ENCODE peak calls at places on chromosome 9, in four cellular contexts. One of them, this sample, is unnamed.

GRCh38 chr9:123091459-123091858 is 58.0 kb downstream of the GPR21 start:
- DNase-seq in fibroblast of lung: no peak
- DNase-seq in transverse colon: no peak
- DNase-seq in IMR-90: no peak
- DNase-seq in this sample: no peak

GRCh38 chr9:84867171-84867570 is 197.6 kb downstream of the NTRK2 start:
- DNase-seq in fibroblast of lung: no peak
- DNase-seq in transverse colon: no peak
- DNase-seq in IMR-90: no peak
- DNase-seq in this sample: no peak

GRCh38 chr9:112175796-112176315 is 759 bp upstream of the SUSD1 start:
- DNase-seq in fibroblast of lung: no peak
- DNase-seq in transverse colon: no peak
- DNase-seq in IMR-90: no peak
- DNase-seq in this sample: no peak

GRCh38 chr9:81592890-81593271 is 96.5 kb downstream of the TLE1 start:
- DNase-seq in fibroblast of lung: no peak
- DNase-seq in transverse colon: peak; percentile 79
- DNase-seq in IMR-90: no peak
- DNase-seq in this sample: no peak

GRCh38 chr9:86184125-86184524 is 75.3 kb downstream of the C9orf153 start:
- DNase-seq in fibroblast of lung: no peak
- DNase-seq in transverse colon: no peak
- DNase-seq in IMR-90: no peak
- DNase-seq in this sample: no peak

GRCh38 chr9:71285191-71285656 is 163.8 kb upstream of the TRPM3 start:
- DNase-seq in fibroblast of lung: peak; percentile 46
- DNase-seq in transverse colon: peak; percentile 11
- DNase-seq in IMR-90: peak; percentile 54
- DNase-seq in this sample: peak; percentile 9

GRCh38 chr9:14661421-14662059 is 31.7 kb downstream of the ZDHHC21 start:
- DNase-seq in fibroblast of lung: peak; percentile 15
- DNase-seq in transverse colon: no peak
- DNase-seq in IMR-90: peak; percentile 43
- DNase-seq in this sample: no peak

GRCh38 chr9:32644698-32645097 is 9.2 kb upstream of the TAF1L start:
- DNase-seq in fibroblast of lung: peak; percentile 100
- DNase-seq in transverse colon: no peak
- DNase-seq in IMR-90: peak; percentile 78
- DNase-seq in this sample: peak; percentile 68

GRCh38 chr9:99031994-99032393 is 72.9 kb upstream of the TGFBR1 start:
- DNase-seq in fibroblast of lung: no peak
- DNase-seq in transverse colon: no peak
- DNase-seq in IMR-90: no peak
- DNase-seq in this sample: no peak

GRCh38 chr9:132946624-132947295 is 2.3 kb upstream of the TSC1 start:
- DNase-seq in fibroblast of lung: peak; percentile 48
- DNase-seq in transverse colon: no peak
- DNase-seq in IMR-90: peak; percentile 56
- DNase-seq in this sample: no peak

GRCh38 chr9:133656211-133657119 is 20.3 kb downstream of the DBH start:
- DNase-seq in fibroblast of lung: no peak
- DNase-seq in transverse colon: no peak
- DNase-seq in IMR-90: no peak
- DNase-seq in this sample: no peak

GRCh38 chr9:86563350-86563749 is 209.1 kb upstream of the TUT7 start:
- DNase-seq in fibroblast of lung: peak; percentile 15
- DNase-seq in transverse colon: no peak
- DNase-seq in IMR-90: peak; percentile 73
- DNase-seq in this sample: no peak

GRCh38 chr9:21747171-21747570 is 55.3 kb upstream of the MTAP start:
- DNase-seq in fibroblast of lung: peak; percentile 64
- DNase-seq in transverse colon: no peak
- DNase-seq in IMR-90: no peak
- DNase-seq in this sample: no peak

GRCh38 chr9:78298046-78298511 is 1.2 kb downstream of the PSAT1 start:
- DNase-seq in fibroblast of lung: no peak
- DNase-seq in transverse colon: no peak
- DNase-seq in IMR-90: no peak
- DNase-seq in this sample: no peak

GRCh38 chr9:136228107-136228875 is 17.3 kb downstream of the QSOX2 start:
- DNase-seq in fibroblast of lung: peak; percentile 87
- DNase-seq in transverse colon: no peak
- DNase-seq in IMR-90: peak; percentile 89
- DNase-seq in this sample: no peak

GRCh38 chr9:97501972-97502221 is 431 bp downstream of the TMOD1 start:
- DNase-seq in fibroblast of lung: no peak
- DNase-seq in transverse colon: no peak
- DNase-seq in IMR-90: no peak
- DNase-seq in this sample: no peak

GRCh38 chr9:121373401-121373769 is 3.3 kb upstream of the STOM start:
- DNase-seq in fibroblast of lung: no peak
- DNase-seq in transverse colon: no peak
- DNase-seq in IMR-90: peak; percentile 40
- DNase-seq in this sample: no peak

GRCh38 chr9:23447166-23447565 is 378.9 kb downstream of the ELAVL2 start:
- DNase-seq in fibroblast of lung: no peak
- DNase-seq in transverse colon: no peak
- DNase-seq in IMR-90: no peak
- DNase-seq in this sample: no peak

GRCh38 chr9:132609829-132610228 is 27.4 kb downstream of the BARHL1 start:
- DNase-seq in fibroblast of lung: peak; percentile 88
- DNase-seq in transverse colon: no peak
- DNase-seq in IMR-90: peak; percentile 96
- DNase-seq in this sample: no peak

GRCh38 chr9:93324191-93324834 is 127.2 kb upstream of the FAM120A start:
- DNase-seq in fibroblast of lung: no peak
- DNase-seq in transverse colon: no peak
- DNase-seq in IMR-90: no peak
- DNase-seq in this sample: no peak

GRCh38 chr9:133989554-133990365 is 2.4 kb downstream of the VAV2 start:
- DNase-seq in fibroblast of lung: no peak
- DNase-seq in transverse colon: no peak
- DNase-seq in IMR-90: no peak
- DNase-seq in this sample: no peak

GRCh38 chr9:115946530-115946929 is 207.1 kb upstream of the PAPPA start:
- DNase-seq in fibroblast of lung: peak; percentile 55
- DNase-seq in transverse colon: no peak
- DNase-seq in IMR-90: no peak
- DNase-seq in this sample: no peak

GRCh38 chr9:81372628-81373191 is 316.6 kb downstream of the TLE1 start:
- DNase-seq in fibroblast of lung: peak; percentile 34
- DNase-seq in transverse colon: no peak
- DNase-seq in IMR-90: no peak
- DNase-seq in this sample: no peak

GRCh38 chr9:87179556-87180340 is 232.4 kb upstream of the GAS1 start:
- DNase-seq in fibroblast of lung: peak; percentile 29
- DNase-seq in transverse colon: no peak
- DNase-seq in IMR-90: no peak
- DNase-seq in this sample: no peak

GRCh38 chr9:81607593-81608288 is 81.6 kb downstream of the TLE1 start:
- DNase-seq in fibroblast of lung: no peak
- DNase-seq in transverse colon: no peak
- DNase-seq in IMR-90: no peak
- DNase-seq in this sample: no peak

GRCh38 chr9:75096796-75097195 is 8.5 kb downstream of the OSTF1 start:
- DNase-seq in fibroblast of lung: peak; percentile 34
- DNase-seq in transverse colon: no peak
- DNase-seq in IMR-90: peak; percentile 65
- DNase-seq in this sample: no peak

GRCh38 chr9:17625644-17626388 is 47.0 kb downstream of the SH3GL2 start:
- DNase-seq in fibroblast of lung: peak; percentile 54
- DNase-seq in transverse colon: no peak
- DNase-seq in IMR-90: peak; percentile 38
- DNase-seq in this sample: peak; percentile 14

GRCh38 chr9:114378016-114378415 is 9.8 kb downstream of the AKNA start:
- DNase-seq in fibroblast of lung: no peak
- DNase-seq in transverse colon: no peak
- DNase-seq in IMR-90: no peak
- DNase-seq in this sample: no peak
- H3K4me3 ChIP-seq in fibroblast of lung: no peak overlapping the region
- H3K4me3 ChIP-seq in transverse colon: no peak overlapping the region
- H3K4me3 ChIP-seq in IMR-90: no peak overlapping the region
- H3K4me3 ChIP-seq in this sample: no peak overlapping the region

GRCh38 chr9:76873056-76873792 is 32.7 kb downstream of the PRUNE2 start:
- DNase-seq in fibroblast of lung: no peak
- DNase-seq in transverse colon: no peak
- DNase-seq in IMR-90: no peak
- DNase-seq in this sample: no peak
- TF ChIP-seq CTCF in fibroblast of lung: no peak
- TF ChIP-seq CTCF in transverse colon: no peak
- TF ChIP-seq CTCF in IMR-90: no peak
- TF ChIP-seq CTCF in this sample: no peak

GRCh38 chr9:127809002-127809561 is 6.4 kb downstream of the FPGS start:
- DNase-seq in fibroblast of lung: no peak
- DNase-seq in transverse colon: no peak
- DNase-seq in IMR-90: no peak
- DNase-seq in this sample: no peak
- H3K36me3 ChIP-seq in fibroblast of lung: peaks cover 30% of the 10 kb centered on the region
- H3K36me3 ChIP-seq in transverse colon: peaks cover 9% of the 10 kb centered on the region
- H3K36me3 ChIP-seq in IMR-90: peaks cover 62% of the 10 kb centered on the region
- H3K36me3 ChIP-seq in this sample: peaks cover 9% of the 10 kb centered on the region

DNA sequence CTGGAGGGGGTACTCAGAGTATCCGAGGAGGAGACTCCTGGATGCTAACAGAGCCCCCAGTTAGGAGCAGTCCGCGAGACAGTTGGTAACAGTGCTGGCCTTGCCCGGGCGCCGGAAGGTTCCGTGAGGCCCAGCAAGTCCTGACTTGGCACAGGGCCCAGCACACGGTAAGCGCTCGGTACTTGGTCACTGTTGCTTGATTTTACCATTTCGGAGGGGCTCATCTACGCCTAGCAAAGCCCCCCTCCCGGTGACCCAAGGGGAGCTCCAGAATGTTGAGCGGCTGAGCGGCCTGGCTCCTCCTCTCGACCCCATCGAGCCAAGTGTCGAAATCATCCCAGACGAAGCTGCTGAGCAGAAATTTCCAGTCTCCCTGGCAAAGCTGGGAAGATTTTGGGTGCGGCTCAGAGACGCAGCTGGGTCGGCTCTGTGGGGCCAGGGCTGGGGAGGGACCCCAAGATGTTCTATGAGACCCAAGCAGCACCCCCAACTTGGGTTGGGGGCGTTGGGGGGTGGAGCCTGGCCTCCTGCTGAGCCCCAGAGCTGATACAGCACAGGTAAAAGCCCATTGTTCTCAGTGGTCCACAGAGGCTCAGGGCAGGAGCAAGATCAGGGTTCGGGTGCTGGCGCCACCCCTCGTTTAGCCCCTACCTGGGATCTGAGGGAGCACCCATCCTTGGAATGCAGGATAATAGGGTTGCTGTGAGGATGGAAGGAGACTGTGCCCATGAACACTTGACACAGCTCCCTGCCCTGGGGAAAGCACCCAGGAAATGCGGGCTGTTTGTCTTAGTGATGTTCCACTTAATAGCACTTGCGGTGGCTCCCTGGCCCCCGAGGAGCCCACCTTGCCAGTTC is 137.2 kb downstream of the C9orf50 start:
- DNase-seq in fibroblast of lung: peak; percentile 90
- DNase-seq in transverse colon: peak; percentile 83
- DNase-seq in IMR-90: peak; percentile 85
- DNase-seq in this sample: no peak
- H3K4me3 ChIP-seq in fibroblast of lung: no peak overlapping the region
- H3K4me3 ChIP-seq in transverse colon: peak overlapping the region; percentile 57
- H3K4me3 ChIP-seq in IMR-90: no peak overlapping the region
- H3K4me3 ChIP-seq in this sample: peak overlapping the region; percentile 13

GRCh38 chr9:20611751-20612287 is 10.5 kb downstream of the MLLT3 start:
- DNase-seq in fibroblast of lung: peak; percentile 87
- DNase-seq in transverse colon: no peak
- DNase-seq in IMR-90: peak; percentile 84
- DNase-seq in this sample: no peak
- TF ChIP-seq CTCF in fibroblast of lung: peak; percentile 32
- TF ChIP-seq CTCF in transverse colon: peak; percentile 54
- TF ChIP-seq CTCF in IMR-90: peak; percentile 57
- TF ChIP-seq CTCF in this sample: peak; percentile 29

GRCh38 chr9:270657-271237 is 56.1 kb downstream of the DOCK8 start:
- DNase-seq in fibroblast of lung: no peak
- DNase-seq in transverse colon: no peak
- DNase-seq in IMR-90: no peak
- DNase-seq in this sample: no peak
- H3K36me3 ChIP-seq in fibroblast of lung: no peaks in the 10 kb centered on the region
- H3K36me3 ChIP-seq in transverse colon: no peaks in the 10 kb centered on the region
- H3K36me3 ChIP-seq in IMR-90: no peaks in the 10 kb centered on the region
- H3K36me3 ChIP-seq in this sample: no peaks in the 10 kb centered on the region

GRCh38 chr9:126480810-126481209 is 132.9 kb upstream of the LMX1B start:
- DNase-seq in fibroblast of lung: no peak
- DNase-seq in transverse colon: no peak
- DNase-seq in IMR-90: no peak
- DNase-seq in this sample: no peak

GRCh38 chr9:126481862-126482261 is 131.9 kb upstream of the LMX1B start:
- DNase-seq in fibroblast of lung: no peak
- DNase-seq in transverse colon: no peak
- DNase-seq in IMR-90: no peak
- DNase-seq in this sample: no peak

GRCh38 chr9:126483468-126484056 is 130.2 kb upstream of the LMX1B start:
- DNase-seq in fibroblast of lung: no peak
- DNase-seq in transverse colon: no peak
- DNase-seq in IMR-90: no peak
- DNase-seq in this sample: no peak

GRCh38 chr9:126479515-126479914 is 134.2 kb upstream of the LMX1B start:
- DNase-seq in fibroblast of lung: no peak
- DNase-seq in transverse colon: no peak
- DNase-seq in IMR-90: no peak
- DNase-seq in this sample: no peak

GRCh38 chr9:126482361-126483044 is 131.2 kb upstream of the LMX1B start:
- DNase-seq in fibroblast of lung: peak; percentile 86
- DNase-seq in transverse colon: no peak
- DNase-seq in IMR-90: peak; percentile 41
- DNase-seq in this sample: no peak
- H3K4me3 ChIP-seq in fibroblast of lung: no peak overlapping the region
- H3K4me3 ChIP-seq in transverse colon: no peak overlapping the region
- H3K4me3 ChIP-seq in IMR-90: no peak overlapping the region
- H3K4me3 ChIP-seq in this sample: no peak overlapping the region

GRCh38 chr9:124757589-124757988 is 13.5 kb downstream of the NR6A1 start:
- DNase-seq in fibroblast of lung: no peak
- DNase-seq in transverse colon: no peak
- DNase-seq in IMR-90: no peak
- DNase-seq in this sample: no peak

GRCh38 chr9:124759327-124759726 is 11.8 kb downstream of the NR6A1 start:
- DNase-seq in fibroblast of lung: no peak
- DNase-seq in transverse colon: no peak
- DNase-seq in IMR-90: no peak
- DNase-seq in this sample: no peak

GRCh38 chr9:124760719-124761118 is 10.4 kb downstream of the NR6A1 start:
- DNase-seq in fibroblast of lung: no peak
- DNase-seq in transverse colon: no peak
- DNase-seq in IMR-90: no peak
- DNase-seq in this sample: no peak

GRCh38 chr9:124758061-124758460 is 13.1 kb downstream of the NR6A1 start:
- DNase-seq in fibroblast of lung: no peak
- DNase-seq in transverse colon: no peak
- DNase-seq in IMR-90: no peak
- DNase-seq in this sample: no peak

DNA sequence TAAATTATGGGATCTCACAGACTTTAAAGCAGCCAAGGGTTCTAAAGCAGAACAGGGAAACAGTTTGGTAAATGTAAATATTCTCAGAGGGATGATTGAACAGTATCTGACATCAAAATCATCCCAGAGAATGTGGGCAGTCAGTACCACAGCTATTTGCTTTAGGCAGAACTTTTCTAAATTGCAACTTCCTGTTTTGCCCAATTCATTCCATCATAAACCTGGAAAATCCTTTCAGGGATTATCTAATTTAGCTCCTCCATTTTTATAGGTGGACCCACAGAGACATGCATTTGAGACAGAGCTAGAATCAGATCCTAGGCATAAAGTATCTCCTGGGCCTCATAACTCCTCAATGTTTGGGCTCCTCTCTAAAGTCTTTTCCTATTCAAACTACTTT is 12.4 kb downstream of the NR6A1 start:
- DNase-seq in fibroblast of lung: no peak
- DNase-seq in transverse colon: no peak
- DNase-seq in IMR-90: no peak
- DNase-seq in this sample: no peak
- TF ChIP-seq CTCF in fibroblast of lung: no peak
- TF ChIP-seq CTCF in transverse colon: no peak
- TF ChIP-seq CTCF in IMR-90: no peak
- TF ChIP-seq CTCF in this sample: no peak